ENCODE peak calls at places on chromosomes 1 and 21, in eight cellular contexts. F is tibial nerve, R is AG04449, T is fibroblast of the aortic adventitia, O is heart right ventricle, U is esophagus muscularis mucosa, C is fibroblast of mammary gland, A is brain microvascular endothelial cell. P is an unnamed sample.
A peak's percentile ranks its signal among the peaks of the same experiment; 100 is the strongest.

GRCh38 chr21:16551101-16551695 is 821.4 kb downstream of the USP25 start:
- DNase-seq in F (no peak), R (no peak), T (no peak), O (no peak), U (no peak), C (no peak), A (no peak), P (no peak)

GRCh38 chr1:230459463-230459862 is 33.3 kb upstream of the PGBD5 start:
- DNase-seq in F (no peak), R (no peak), T (peak; percentile 12), O (no peak), U (no peak), C (peak; percentile 81), A (peak; percentile 4), P (peak; percentile 44)

GRCh38 chr1:17676387-17677060 is 78.6 kb upstream of the ACTL8 start:
- DNase-seq in F (no peak), R (no peak), T (no peak), O (no peak), U (no peak), C (no peak), A (no peak), P (no peak)

GRCh38 chr1:154859786-154860153 is 10.3 kb downstream of the KCNN3 start:
- DNase-seq in F (no peak), R (no peak), T (no peak), O (no peak), U (no peak), C (no peak), A (no peak), P (no peak)

GRCh38 chr1:247906504-247907047 is 11.2 kb downstream of the OR2W3 start:
- DNase-seq in F (no peak), R (no peak), T (peak; percentile 10), O (no peak), U (no peak), C (peak; percentile 39), A (no peak), P (peak; percentile 30)

GRCh38 chr1:41396084-41396483 is 34.9 kb downstream of the FOXO6 start:
- DNase-seq in F (no peak), R (no peak), T (no peak), O (no peak), U (no peak), C (no peak), A (no peak), P (no peak)

GRCh38 chr1:229059671-229060079 is 211.2 kb upstream of the RAB4A start:
- DNase-seq in F (no peak), R (no peak), T (peak; percentile 88), O (peak; percentile 46), U (no peak), C (peak; percentile 81), A (peak; percentile 2), P (peak; percentile 38)

GRCh38 chr1:229229137-229229720 is 41.7 kb upstream of the RAB4A start:
- DNase-seq in F (no peak), R (no peak), T (no peak), O (no peak), U (no peak), C (no peak), A (no peak), P (peak; percentile 70)

GRCh38 chr1:226526801-226527595 is 21.6 kb upstream of the STUM start:
- DNase-seq in F (no peak), R (no peak), T (peak; percentile 29), O (peak; percentile 58), U (no peak), C (peak; percentile 30), A (peak; percentile 18), P (peak; percentile 66)

GRCh38 chr1:232925421-232926202 is 24.8 kb upstream of the NTPCR start:
- DNase-seq in F (no peak), R (no peak), T (no peak), O (no peak), U (no peak), C (no peak), A (no peak), P (no peak)

GRCh38 chr1:150764617-150765090 is 924 bp downstream of the CTSS start:
- DNase-seq in F (no peak), R (peak; percentile 51), T (peak; percentile 96), O (no peak), U (no peak), C (peak; percentile 80), A (peak; percentile 23), P (peak; percentile 54)
- H3K4me3 ChIP-seq in F (no peak overlapping the region), R (no peak overlapping the region), T (no peak overlapping the region), O (peak overlapping the region; percentile 43), U (peak overlapping the region; percentile 54), C (no peak overlapping the region), A (no peak overlapping the region), P (no peak overlapping the region)

GRCh38 chr1:6785721-6786505 is 659 bp downstream of the CAMTA1 start:
- DNase-seq in F (no peak), R (no peak), T (no peak), O (peak; percentile 50), U (no peak), C (no peak), A (no peak), P (peak; percentile 47)
- TF ChIP-seq CTCF in F (peak; percentile 17), R (peak; percentile 41), T (peak; percentile 20), O (peak; percentile 12), U (no peak), C (no peak), A (peak; percentile 26), P (no peak)

GRCh38 chr1:186703209-186703766 is 23.1 kb upstream of the PTGS2 start:
- DNase-seq in F (no peak), R (no peak), T (no peak), O (no peak), U (no peak), C (no peak), A (no peak), P (no peak)
- H3K4me3 ChIP-seq in F (no peak overlapping the region), R (no peak overlapping the region), T (no peak overlapping the region), O (no peak overlapping the region), U (no peak overlapping the region), C (no peak overlapping the region), A (no peak overlapping the region), P (no peak overlapping the region)

GRCh38 chr1:178345821-178346220 is 150.9 kb downstream of the CLEC20A start:
- DNase-seq in F (no peak), R (no peak), T (peak; percentile 81), O (no peak), U (no peak), C (peak; percentile 34), A (no peak), P (peak; percentile 38)

GRCh38 chr1:178339834-178340233 is 156.9 kb downstream of the CLEC20A start:
- DNase-seq in F (no peak), R (no peak), T (no peak), O (no peak), U (no peak), C (no peak), A (no peak), P (no peak)

GRCh38 chr1:178345238-178345637 is 151.5 kb downstream of the CLEC20A start:
- DNase-seq in F (no peak), R (no peak), T (no peak), O (no peak), U (no peak), C (no peak), A (no peak), P (no peak)

GRCh38 chr1:178341218-178341956 is 155.4 kb downstream of the CLEC20A start:
- DNase-seq in F (no peak), R (peak; percentile 23), T (peak; percentile 94), O (peak; percentile 28), U (no peak), C (peak; percentile 76), A (peak; percentile 93), P (peak; percentile 90)

DNA sequence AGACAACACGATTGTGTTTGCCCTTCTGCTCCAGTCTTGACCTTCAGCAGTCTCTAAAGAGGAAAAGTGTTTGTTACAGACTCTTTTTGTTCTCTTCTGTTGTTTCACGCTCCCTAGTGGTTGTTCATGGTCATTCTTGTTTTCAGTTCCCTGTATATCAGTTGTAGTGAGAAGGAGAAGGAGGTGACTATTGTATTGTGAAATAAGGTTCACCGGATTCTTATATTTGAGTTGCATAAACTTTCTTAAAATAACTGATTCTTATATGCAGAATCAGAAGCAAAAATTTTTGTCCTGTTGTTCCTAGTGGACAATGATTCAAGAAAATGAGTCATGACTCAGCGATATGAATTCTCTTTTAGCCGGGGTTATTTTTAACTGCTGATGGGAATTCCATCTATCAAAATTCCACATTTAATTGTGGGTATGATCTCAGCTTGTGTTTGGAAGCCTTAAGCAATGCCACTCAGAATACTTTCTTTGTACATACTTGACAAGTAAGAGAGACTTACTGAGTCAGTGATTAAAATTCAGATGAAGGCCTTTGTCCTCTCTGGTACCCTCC is 152.2 kb downstream of the CLEC20A start:
- DNase-seq in F (no peak), R (peak; percentile 83), T (peak; percentile 97), O (no peak), U (no peak), C (peak; percentile 92), A (peak; percentile 76), P (peak; percentile 96)
- TF ChIP-seq CTCF in F (peak; percentile 35), R (peak; percentile 36), T (peak; percentile 72), O (peak; percentile 48), U (peak; percentile 32), C (peak; percentile 72), A (peak; percentile 50), P (peak; percentile 56)

GRCh38 chr1:119713538-119714456 is 2.1 kb downstream of the PHGDH start:
- DNase-seq in F (no peak), R (no peak), T (peak; percentile 69), O (no peak), U (peak; percentile 89), C (peak; percentile 26), A (no peak), P (peak; percentile 69)
- H3K4me3 ChIP-seq in F (no peak overlapping the region), R (peak overlapping the region; percentile 92), T (peak overlapping the region; percentile 75), O (peak overlapping the region; percentile 65), U (peak overlapping the region; percentile 79), C (peak overlapping the region; percentile 92), A (peak overlapping the region; percentile 84), P (peak overlapping the region; percentile 85)

DNA sequence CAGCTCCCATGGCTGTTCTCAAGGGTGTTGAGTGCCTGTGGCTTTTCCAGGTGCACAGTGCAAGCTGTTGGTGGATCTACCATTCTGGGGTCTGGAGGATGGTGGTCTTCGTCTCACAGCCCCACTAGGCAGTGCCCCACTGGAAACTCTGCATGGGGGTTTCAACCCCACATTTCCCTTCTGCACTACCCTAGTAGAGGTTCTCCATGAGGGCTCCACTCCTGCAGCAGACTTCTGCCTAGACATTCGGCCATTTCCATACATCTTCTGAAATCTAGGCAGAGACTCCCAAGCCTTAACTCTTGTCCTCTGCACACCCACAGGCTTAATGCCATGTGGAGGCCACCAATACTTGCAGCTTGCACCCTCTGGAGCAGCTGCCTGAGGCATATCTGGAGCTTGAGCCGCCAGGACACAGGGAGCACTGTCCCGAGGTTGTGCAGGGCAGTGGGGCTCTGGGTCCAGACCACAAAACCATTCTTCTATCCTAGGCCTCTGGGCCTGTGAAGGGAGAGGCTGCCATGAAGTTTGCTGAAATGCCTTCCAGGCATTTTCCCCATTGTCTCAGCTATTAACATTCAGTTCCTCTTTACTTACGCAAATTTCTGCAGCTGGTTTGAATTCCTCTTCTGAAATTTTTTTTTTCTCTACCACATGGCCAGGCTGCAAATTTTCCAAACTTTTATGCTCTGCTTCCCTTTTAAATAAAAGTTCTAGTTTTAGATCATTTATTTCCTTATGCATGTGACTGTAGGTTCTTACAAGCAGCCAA is 8.8 kb upstream of the CAPN8 start:
- DNase-seq in F (no peak), R (no peak), T (no peak), O (no peak), U (no peak), C (no peak), A (no peak), P (no peak)
- TF ChIP-seq CTCF in F (no peak), R (no peak), T (no peak), O (no peak), U (no peak), C (no peak), A (no peak), P (no peak)

DNA sequence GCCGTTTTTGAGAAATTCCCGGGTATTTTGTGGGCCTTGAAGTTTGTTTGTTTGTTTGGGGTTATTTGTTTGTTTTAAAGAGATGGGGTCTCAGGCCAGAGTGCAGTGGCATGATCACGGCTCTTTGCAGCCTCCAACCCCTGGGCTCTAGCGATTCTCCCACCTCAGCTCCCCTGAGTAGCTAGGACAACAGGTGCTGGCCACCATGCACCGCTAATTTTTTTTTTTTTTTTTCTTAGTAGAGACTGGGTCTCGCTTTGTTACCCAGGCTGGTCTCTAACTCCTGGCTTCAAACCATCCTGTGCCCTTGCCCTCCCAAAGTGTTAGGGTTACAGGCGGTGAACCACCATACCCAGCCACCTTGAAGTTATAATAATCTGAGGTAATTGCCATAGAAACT is 2.0 kb downstream of the CHTOP start:
- DNase-seq in F (no peak), R (no peak), T (no peak), O (no peak), U (no peak), C (no peak), A (no peak), P (no peak)
- H3K4me3 ChIP-seq in F (no peak overlapping the region), R (no peak overlapping the region), T (no peak overlapping the region), O (peak overlapping the region; percentile 91), U (peak overlapping the region; percentile 97), C (peak overlapping the region; percentile 99), A (no peak overlapping the region), P (no peak overlapping the region)

P was measured in cardiac fibroblast.